ENCODE peak calls at places on chromosomes 3 and 15, in four cellular contexts. M is right atrium auricular region, R is left lung, N is psoas muscle. A is an unnamed sample. For H3K27me3, the result is how much of the 10 kb centered on the place peaks cover.

GRCh38 chr3:52205727-52206372 is 7.9 kb downstream of the ALAS1 start:
- DNase-seq in N (no peak), M (no peak), R (peak), A (peak)

GRCh38 chr15:43903864-43904290 is 77.1 kb downstream of the WDR76 start:
- DNase-seq in M (no peak), R (no peak), N (no peak), A (peak)

GRCh38 chr15:33565099-33565498 is 254.3 kb downstream of the RYR3 start:
- DNase-seq in M (no peak), N (no peak), R (no peak), A (peak)

GRCh38 chr3:182925330-182925943 is 54.9 kb downstream of the DCUN1D1 start:
- DNase-seq in M (no peak), N (peak), R (no peak), A (peak)

GRCh38 chr3:150763122-150763840 is at the start of gene SIAH2:
- DNase-seq in N (peak), M (peak), R (peak), A (peak)

GRCh38 chr3:72768976-72769375 is 79.3 kb downstream of the SHQ1 start:
- DNase-seq in M (no peak), N (no peak), R (no peak), A (no peak)

GRCh38 chr3:170154569-170155143 is 26.9 kb downstream of the PHC3 start:
- DNase-seq in R (no peak), N (no peak), M (no peak), A (no peak)

GRCh38 chr3:171309906-171310359 is 150.3 kb downstream of the TNIK start:
- DNase-seq in R (no peak), N (no peak), M (no peak), A (peak)

GRCh38 chr3:118932822-118933558 is 101.7 kb downstream of the IGSF11 start:
- DNase-seq in R (no peak), M (no peak), N (peak), A (no peak)

GRCh38 chr3:180383332-180384020 is 218.5 kb upstream of the TTC14 start:
- DNase-seq in N (no peak), R (no peak), M (no peak), A (peak)

GRCh38 chr3:131846296-131846924 is 188.4 kb downstream of the CPNE4 start:
- DNase-seq in M (no peak), R (no peak), N (no peak), A (no peak)

GRCh38 chr3:111338059-111338698 is 203.8 kb upstream of the CD96 start:
- DNase-seq in N (no peak), M (peak), R (no peak), A (peak)

GRCh38 chr3:163018067-163018466 is 1521.5 kb downstream of the OTOL1 start:
- DNase-seq in N (no peak), R (no peak), M (no peak), A (no peak)

GRCh38 chr3:186639778-186640472 is at the start of gene FETUB:
- DNase-seq in R (no peak), N (no peak), M (no peak), A (no peak)
- TF ChIP-seq CTCF in R (no peak), N (no peak), M (no peak), A (no peak)

DNA sequence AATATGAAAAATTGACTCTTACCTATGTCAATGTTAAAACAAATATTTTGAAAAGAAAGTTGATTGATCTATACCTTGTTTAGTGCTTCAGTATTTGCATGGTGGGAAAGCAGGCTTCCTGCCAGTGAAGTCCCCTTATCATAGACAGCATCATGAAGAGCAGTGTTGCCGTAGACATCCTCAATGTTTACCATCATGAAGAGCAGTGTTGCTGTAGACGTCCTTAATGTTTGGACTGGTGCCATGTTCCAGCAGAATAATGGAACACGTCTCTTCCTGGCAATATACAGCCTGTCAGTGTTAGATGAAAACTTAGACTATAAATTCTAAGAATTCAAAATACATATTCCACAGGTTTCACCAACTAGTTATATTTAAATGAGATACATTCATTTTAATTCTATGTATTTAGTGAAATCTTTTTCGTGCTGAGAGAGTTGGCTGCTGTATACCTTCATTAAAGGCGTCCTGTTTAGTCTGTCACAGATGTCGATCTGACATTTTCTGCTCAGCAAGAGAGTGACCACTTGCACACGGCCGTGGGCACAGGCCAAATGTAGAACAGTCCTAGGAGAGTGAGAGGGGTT is 116.8 kb downstream of the LMLN start:
- DNase-seq in N (no peak), R (no peak), M (no peak), A (no peak)
- H3K27me3 ChIP-seq in N (half or more), R (half or more), M (under half), A (under half)

DNA sequence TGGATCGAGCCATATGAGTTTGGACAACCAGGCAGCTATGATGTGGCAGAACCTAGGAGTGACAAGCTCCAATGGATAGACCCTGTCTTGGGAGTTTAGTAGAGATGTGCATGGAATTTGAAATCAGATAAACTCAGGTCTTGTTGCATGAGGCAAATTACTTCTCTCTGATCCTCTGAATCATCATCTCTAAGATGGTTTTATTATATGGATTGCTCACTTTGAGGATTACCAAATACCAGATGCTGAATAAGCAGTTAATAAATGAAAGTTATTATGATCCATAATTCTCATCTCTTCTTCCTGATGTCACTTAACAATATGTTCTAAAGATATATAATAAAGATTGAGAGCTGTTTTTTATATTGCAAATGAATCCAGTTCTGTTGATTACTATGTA is 622.2 kb downstream of the NTRK3 start:
- DNase-seq in N (no peak), M (no peak), R (no peak), A (no peak)
- H3K4me3 ChIP-seq in N (no peak), M (no peak), R (no peak), A (no peak)

GRCh38 chr3:59118928-59119327 is 69.1 kb upstream of the CFAP20DC start:
- DNase-seq in N (no peak), R (no peak), M (no peak), A (no peak)

GRCh38 chr3:59117378-59117777 is 67.6 kb upstream of the CFAP20DC start:
- DNase-seq in R (no peak), M (no peak), N (no peak), A (no peak)

GRCh38 chr3:59126436-59126835 is 76.6 kb upstream of the CFAP20DC start:
- DNase-seq in N (no peak), M (no peak), R (no peak), A (no peak)

GRCh38 chr3:59116138-59116537 is 66.3 kb upstream of the CFAP20DC start:
- DNase-seq in M (no peak), R (no peak), N (no peak), A (no peak)

GRCh38 chr3:59121346-59122144 is 71.7 kb upstream of the CFAP20DC start:
- DNase-seq in M (no peak), R (no peak), N (no peak), A (no peak)
- TF ChIP-seq CTCF in M (no peak), R (no peak), N (no peak), A (no peak)

DNA sequence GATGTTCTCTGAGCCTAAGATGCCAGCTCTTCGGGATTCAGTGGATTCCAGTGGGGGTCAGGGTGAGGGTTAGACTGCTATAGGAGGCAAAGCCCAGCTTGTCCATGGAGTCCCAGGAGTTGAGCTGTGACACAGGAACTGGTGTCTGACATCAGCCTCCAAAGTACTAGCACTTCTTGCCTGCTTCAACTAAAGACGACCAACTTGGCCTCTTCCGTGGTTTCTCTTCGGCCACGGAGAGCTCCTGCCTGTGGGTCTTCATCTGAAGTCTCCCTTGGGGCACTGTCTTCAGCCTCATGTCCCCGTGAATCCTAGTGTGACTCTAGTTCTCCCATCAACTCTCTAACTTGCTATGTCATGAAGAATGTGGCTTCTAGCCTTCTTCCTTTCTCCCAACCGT is 12.8 kb upstream of the ACAN start:
- DNase-seq in R (no peak), N (no peak), M (no peak), A (no peak)
- H3K27me3 ChIP-seq in R (under half), N (under half), M (under half), A (under half)

A was measured in bronchial epithelial cell.